ENCODE peak calls at places on chromosomes 6 and 20, in seven cellular contexts. Y, Z, V, B, J, C and T are unnamed samples. For H3K4me1, the result is how much of the 10 kb centered on the place peaks cover.

GRCh38 chr20:22499475-22500174 is 84.7 kb downstream of the FOXA2 start:
- DNase-seq in Y (no peak), J (no peak), B (no peak), Z (no peak), C (no peak), V (no peak), T (no peak)

GRCh38 chr20:59124326-59125029 is 39.1 kb upstream of the ZNF831 start:
- DNase-seq in J (no peak), Z (no peak), B (no peak), Y (no peak), C (no peak), V (no peak), T (no peak)

GRCh38 chr20:48802216-48802615 is 25.6 kb downstream of the PREX1 start:
- DNase-seq in J (no peak), Y (no peak), Z (no peak), B (no peak), V (no peak), C (no peak), T (no peak)

GRCh38 chr20:3995067-3995748 is 20.1 kb downstream of the RNF24 start:
- DNase-seq in B (peak), Y (no peak), C (no peak), Z (no peak), J (no peak), V (no peak), T (no peak)

GRCh38 chr6:43436577-43437282 is 9.4 kb downstream of the ABCC10 start:
- DNase-seq in Y (no peak), C (no peak), B (peak), Z (no peak), J (peak), V (no peak), T (peak)

GRCh38 chr6:70413829-70414494 is 654 bp downstream of the FAM135A start:
- DNase-seq in V (no peak), J (no peak), C (peak), B (peak), Y (no peak), Z (no peak), T (no peak)

GRCh38 chr6:166379800-166380199 is 2.9 kb downstream of the MPC1 start:
- DNase-seq in V (no peak), Z (no peak), Y (no peak), B (no peak), J (no peak), C (no peak), T (no peak)

GRCh38 chr20:2470051-2470431 is 548 bp downstream of the SNRPB start:
- DNase-seq in V (peak), C (peak), B (peak), Z (no peak), J (peak), Y (no peak), T (no peak)

GRCh38 chr6:43383021-43383667 is 13.7 kb upstream of the ZNF318 start:
- DNase-seq in Z (no peak), C (no peak), B (no peak), V (no peak), Y (no peak), J (no peak), T (no peak)

GRCh38 chr6:53805725-53806124 is 10.9 kb downstream of the LRRC1 start:
- DNase-seq in J (no peak), B (no peak), Z (no peak), Y (no peak), V (no peak), C (no peak), T (no peak)

GRCh38 chr6:33632603-33633039 is 11.5 kb downstream of the ITPR3 start:
- DNase-seq in J (peak), Y (peak), V (no peak), B (peak), C (peak), Z (peak), T (peak)

GRCh38 chr20:50592282-50593004 is 82.3 kb downstream of the PTPN1 start:
- DNase-seq in Y (no peak), B (no peak), C (no peak), V (no peak), Z (no peak), J (no peak), T (no peak)

GRCh38 chr6:710601-711571 is 17.9 kb upstream of the EXOC2 start:
- DNase-seq in B (no peak), V (peak), Z (no peak), C (peak), J (no peak), Y (no peak), T (no peak)

GRCh38 chr20:32304121-32304520 is 26.7 kb downstream of the KIF3B start:
- DNase-seq in C (no peak), Y (no peak), J (no peak), Z (no peak), B (no peak), V (no peak), T (no peak)

GRCh38 chr6:32045811-32046449 is 7.7 kb downstream of the CYP21A2 start:
- DNase-seq in Y (no peak), B (peak), C (no peak), Z (no peak), V (no peak), J (no peak), T (no peak)

GRCh38 chr6:44898296-44898930 is 429.7 kb upstream of the RUNX2 start:
- DNase-seq in J (no peak), C (no peak), V (no peak), Z (no peak), Y (no peak), B (no peak), T (no peak)

GRCh38 chr6:90753820-90754604 is 167.1 kb upstream of the MAP3K7 start:
- DNase-seq in V (no peak), Y (no peak), Z (no peak), C (no peak), J (no peak), B (no peak), T (no peak)

GRCh38 chr6:22367331-22367730 is 70.5 kb upstream of the PRL start:
- DNase-seq in B (no peak), V (no peak), C (no peak), Y (no peak), J (no peak), Z (no peak), T (no peak)

GRCh38 chr20:5696011-5696559 is 54.1 kb upstream of the SHLD1 start:
- DNase-seq in Y (no peak), V (no peak), B (no peak), J (peak), Z (no peak), C (no peak), T (no peak)

GRCh38 chr6:140203611-140204553 is 829.4 kb upstream of the CITED2 start:
- DNase-seq in Y (no peak), V (no peak), Z (no peak), J (no peak), B (no peak), C (no peak), T (no peak)

GRCh38 chr6:2635911-2636310 is 114.8 kb downstream of the MYLK4 start:
- DNase-seq in C (no peak), Y (no peak), J (no peak), Z (no peak), V (no peak), B (no peak), T (no peak)

GRCh38 chr6:164098857-164099534 is 684.5 kb downstream of the QKI start:
- DNase-seq in C (no peak), V (no peak), Z (no peak), Y (no peak), J (peak), B (peak), T (no peak)

GRCh38 chr20:52379723-52380336 is 188.3 kb upstream of the ZFP64 start:
- DNase-seq in C (peak), Y (no peak), J (peak), B (peak), Z (no peak), V (no peak), T (no peak)

GRCh38 chr6:161038229-161039003 is 46.8 kb downstream of the MAP3K4 start:
- DNase-seq in C (no peak), B (no peak), J (no peak), Y (no peak), V (peak), Z (peak), T (no peak)

GRCh38 chr6:149064026-149065017 is 253.2 kb upstream of the TAB2 start:
- DNase-seq in J (no peak), B (no peak), C (no peak), Y (no peak), Z (no peak), V (no peak), T (no peak)
- H3K4me1 ChIP-seq in J (half or more), B (under half), C (under half), Y (under half), Z (under half), V (under half), T (under half)

DNA sequence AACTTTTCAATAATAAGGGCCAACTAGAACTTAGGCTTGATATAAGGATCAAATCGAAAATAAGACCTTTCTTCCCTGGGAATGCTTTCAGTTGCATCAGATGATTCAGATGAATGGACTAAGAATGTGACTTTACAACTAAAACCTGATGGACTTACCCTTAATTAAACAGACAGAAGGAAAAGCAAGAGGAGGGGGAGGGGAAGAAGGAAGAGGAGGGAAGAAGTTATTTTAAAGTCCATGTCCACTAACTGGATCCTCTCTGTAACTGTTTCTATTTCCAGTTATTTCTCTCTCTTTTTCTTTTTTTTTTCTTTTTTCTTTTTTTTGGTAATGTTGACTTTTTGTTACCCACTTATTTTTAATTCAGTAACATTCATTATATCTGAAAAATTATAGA is 486.0 kb downstream of the MAFB start:
- DNase-seq in B (no peak), V (no peak), C (no peak), Y (no peak), J (no peak), Z (no peak), T (no peak)
- TF ChIP-seq YY1 in B (no peak), V (no peak), C (no peak), Y (no peak), J (no peak), Z (no peak), T (no peak)

GRCh38 chr6:35495258-35496035 is 1.4 kb downstream of the TEAD3 start:
- DNase-seq in Z (no peak), B (no peak), Y (no peak), J (no peak), C (no peak), V (no peak), T (no peak)

GRCh38 chr6:35491558-35492541 is 5.0 kb downstream of the TEAD3 start:
- DNase-seq in Y (no peak), V (no peak), C (peak), Z (no peak), J (no peak), B (no peak), T (no peak)

GRCh38 chr6:35492664-35493284 is 4.1 kb downstream of the TEAD3 start:
- DNase-seq in C (peak), V (no peak), Y (no peak), Z (no peak), B (no peak), J (no peak), T (no peak)

GRCh38 chr6:35494161-35494563 is 2.7 kb downstream of the TEAD3 start:
- DNase-seq in B (no peak), Z (no peak), V (no peak), J (no peak), Y (no peak), C (peak), T (no peak)

GRCh38 chr6:35493307-35493983 is 3.4 kb downstream of the TEAD3 start:
- DNase-seq in Z (no peak), V (no peak), J (no peak), B (no peak), Y (no peak), C (no peak), T (no peak)
- H3K4me1 ChIP-seq in Z (under half), V (under half), J (half or more), B (under half), Y (half or more), C (half or more), T (under half)

DNA sequence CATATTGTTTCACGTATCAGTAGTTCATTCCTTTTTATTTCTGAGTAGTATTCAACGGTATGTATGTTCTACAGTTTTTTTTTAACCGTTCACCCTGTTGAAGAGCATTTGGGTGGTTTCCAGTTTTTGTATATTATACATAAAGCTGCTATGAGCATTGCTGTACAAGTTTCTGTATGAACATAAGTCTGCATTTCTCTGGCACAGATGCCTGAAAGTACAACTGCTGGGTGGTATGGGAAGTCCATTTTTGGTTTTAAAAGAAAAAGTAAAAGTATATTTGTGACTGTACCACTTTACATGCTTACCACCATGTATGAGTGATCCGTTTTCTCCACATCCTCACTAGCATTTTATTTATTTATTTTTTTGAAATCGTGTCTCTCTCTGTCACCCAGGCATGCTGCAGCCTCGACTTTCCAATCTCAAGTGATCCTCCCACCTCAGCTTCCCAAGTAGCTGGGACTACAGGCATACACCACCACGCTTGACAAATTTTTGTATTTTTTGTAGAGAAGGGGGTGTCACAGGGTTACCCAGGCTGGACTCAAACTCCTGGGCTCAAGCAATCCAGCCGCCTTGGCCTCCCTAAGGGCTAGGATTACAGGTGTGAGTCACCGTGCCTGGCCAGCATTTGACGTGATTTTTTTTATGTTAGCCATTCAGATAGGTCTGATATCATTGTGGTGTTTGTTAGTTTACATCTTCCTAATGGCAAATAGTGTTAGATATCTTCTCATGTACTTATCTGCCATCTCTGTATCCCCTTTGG is 11.0 kb upstream of the SIM1 start:
- DNase-seq in V (peak), B (no peak), Y (no peak), C (no peak), Z (no peak), J (no peak), T (no peak)
- TF ChIP-seq YY1 in V (no peak), B (no peak), Y (no peak), C (no peak), Z (no peak), J (no peak), T (no peak)

GRCh38 chr20:1374246-1374645 is 18.6 kb downstream of the FKBP1A start:
- DNase-seq in C (no peak), V (no peak), B (no peak), Z (no peak), Y (no peak), J (no peak), T (no peak)
- H3K4me1 ChIP-seq in C (under half), V (under half), B (under half), Z (under half), Y (under half), J (under half), T (under half)

DNA sequence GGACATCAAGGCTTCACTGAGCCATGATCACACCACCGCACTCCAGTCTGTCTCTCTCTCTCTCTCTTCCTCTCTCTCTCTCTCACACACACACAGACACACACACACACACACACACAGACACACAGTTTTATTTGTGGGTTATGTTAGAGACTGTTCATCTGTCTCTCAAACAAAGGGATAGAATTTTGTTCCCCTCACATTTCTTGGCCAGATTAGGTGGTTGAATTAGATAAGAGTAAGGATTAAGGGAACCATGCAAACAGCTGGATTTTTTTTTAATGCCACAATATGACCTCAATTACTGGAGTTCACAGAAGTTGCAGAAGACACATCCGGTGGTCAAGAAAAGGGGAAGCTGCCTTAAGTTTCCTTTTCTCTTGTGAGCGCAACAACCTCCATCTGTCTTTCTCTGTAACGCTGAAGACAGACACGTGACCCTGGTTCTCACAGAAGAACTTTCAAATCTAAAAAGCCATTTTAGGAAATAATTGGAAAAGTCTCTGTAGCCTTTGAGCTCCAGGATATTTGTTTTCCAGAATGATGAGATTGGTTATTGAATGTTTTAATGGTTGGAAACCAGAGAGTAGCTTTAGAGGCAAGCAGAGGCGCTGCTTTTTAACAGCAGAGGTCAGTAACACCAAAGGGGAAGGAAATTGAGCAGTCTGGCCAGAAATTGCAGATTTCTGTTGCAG is 33.0 kb upstream of the LGSN start:
- DNase-seq in Y (no peak), J (peak), C (peak), Z (peak), B (no peak), V (peak), T (peak)
- TF ChIP-seq YY1 in Y (no peak), J (peak), C (no peak), Z (no peak), B (no peak), V (peak), T (no peak)

DNA sequence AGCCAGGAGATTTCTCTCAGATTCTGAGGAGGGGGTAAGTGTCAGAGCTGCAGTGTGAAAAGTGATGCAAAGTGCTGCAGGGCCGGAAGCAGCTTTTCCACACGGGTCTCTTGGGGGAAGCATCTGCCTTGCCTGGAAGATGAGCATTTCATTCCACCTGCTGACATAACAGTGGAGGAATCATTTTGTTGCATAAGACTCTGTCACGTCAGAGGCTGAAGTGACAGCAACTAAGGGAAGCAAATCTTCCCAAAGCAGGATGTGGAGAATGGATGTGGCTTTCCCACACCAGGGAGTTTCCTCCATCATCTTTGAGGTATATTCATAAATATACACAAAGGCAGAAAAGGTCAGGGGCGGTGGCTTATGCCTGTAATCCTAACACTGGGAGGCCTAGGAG is 22.9 kb downstream of the DCBLD1 start:
- DNase-seq in Y (no peak), J (no peak), Z (no peak), C (no peak), V (no peak), B (no peak), T (no peak)
- H3K4me1 ChIP-seq in Y (under half), J (half or more), Z (under half), C (under half), V (under half), B (under half), T (under half)

GRCh38 chr6:117483645-117484016 is 1.2 kb downstream of the DCBLD1 start:
- DNase-seq in Y (no peak), Z (no peak), V (no peak), B (peak), C (no peak), J (peak), T (no peak)
- TF ChIP-seq YY1 in Y (no peak), Z (no peak), V (peak), B (peak), C (peak), J (peak), T (no peak)

GRCh38 chr6:37049990-37050853 is 44.8 kb downstream of the FGD2 start:
- DNase-seq in C (no peak), B (peak), J (no peak), Y (no peak), V (no peak), Z (no peak), T (no peak)

GRCh38 chr6:37050854-37051137 is 45.3 kb downstream of the FGD2 start:
- DNase-seq in B (no peak), C (no peak), Z (no peak), V (no peak), Y (no peak), J (no peak), T (no peak)

GRCh38 chr6:37049735-37049989 is 44.2 kb downstream of the FGD2 start:
- DNase-seq in Z (no peak), V (no peak), Y (no peak), C (no peak), J (no peak), B (no peak), T (no peak)

GRCh38 chr6:37052027-37052628 is 46.7 kb downstream of the FGD2 start:
- DNase-seq in Z (no peak), B (peak), V (no peak), J (peak), C (no peak), Y (no peak), T (peak)

DNA sequence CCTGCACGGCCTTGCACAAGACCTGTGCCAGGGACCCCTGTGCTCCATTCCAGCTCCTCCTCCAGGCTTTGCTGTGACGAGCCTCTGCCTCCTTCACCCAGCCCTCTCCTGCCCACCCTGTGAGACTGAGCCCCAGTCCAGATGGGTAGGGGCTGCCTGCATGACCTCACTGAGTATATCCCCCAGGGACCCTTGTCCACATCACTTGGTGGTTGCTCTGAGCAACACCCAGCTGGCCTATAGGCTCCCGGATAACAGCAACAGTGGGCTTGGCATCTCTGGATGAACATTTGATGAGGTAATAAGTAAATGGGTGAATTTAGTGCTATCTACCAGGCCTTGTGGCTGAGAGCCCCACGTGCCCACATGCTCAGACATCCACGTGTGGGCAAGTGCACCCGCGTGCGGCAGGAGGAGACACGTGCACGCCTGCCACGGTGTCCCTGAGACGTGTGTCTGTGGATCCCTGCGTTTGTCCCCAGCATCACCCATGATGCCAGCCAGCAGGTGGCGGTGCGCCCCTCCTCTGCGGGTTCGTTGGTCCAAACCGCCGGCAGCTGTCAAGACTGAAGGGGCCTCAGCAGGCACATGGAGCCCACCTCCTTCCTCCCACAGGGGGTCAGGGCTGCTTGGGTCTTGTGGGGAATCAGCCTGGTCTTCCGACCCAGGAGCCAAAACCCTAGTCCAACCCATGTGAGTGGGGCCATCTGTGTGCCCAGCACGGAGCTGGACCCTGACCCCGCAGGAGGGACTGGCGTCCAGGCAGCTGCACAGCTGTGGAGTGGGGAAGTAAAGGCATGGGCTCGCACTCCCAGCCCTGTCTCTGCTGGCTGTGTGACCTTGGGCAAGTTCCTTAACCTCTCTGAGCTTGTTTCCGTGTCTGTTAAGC is 45.9 kb downstream of the FGD2 start:
- DNase-seq in Z (peak), V (peak), C (peak), J (peak), Y (peak), B (peak), T (peak)
- H3K4me1 ChIP-seq in Z (under half), V (under half), C (under half), J (half or more), Y (under half), B (half or more), T (under half)

GRCh38 chr6:135910943-135911618 is 59.6 kb downstream of the PDE7B start:
- DNase-seq in B (no peak), C (no peak), Y (no peak), Z (no peak), J (no peak), V (no peak), T (no peak)
- TF ChIP-seq YY1 in B (no peak), C (no peak), Y (no peak), Z (no peak), J (no peak), V (no peak), T (no peak)